ENCODE peak calls at places on chromosomes 5 and 9, in four cellular contexts. B, J, Z and O are unnamed samples.

GRCh38 chr5:17258429-17258828 is 41.0 kb downstream of the BASP1 start:
- DNase-seq in B (no peak), J (no peak), Z (no peak), O (no peak)

GRCh38 chr9:121776739-121777637 is 125.6 kb downstream of the DAB2IP start:
- DNase-seq in B (no peak), J (no peak), Z (no peak), O (no peak)

GRCh38 chr9:83447351-83447750 is 90.8 kb downstream of the FRMD3 start:
- DNase-seq in B (no peak), J (no peak), Z (no peak), O (no peak)

GRCh38 chr5:150034677-150035076 is 34.1 kb downstream of the HMGXB3 start:
- DNase-seq in B (no peak), J (no peak), Z (no peak), O (no peak)

GRCh38 chr5:1374680-1375055 is 29.8 kb upstream of the CLPTM1L start:
- DNase-seq in B (no peak), J (no peak), Z (peak), O (no peak)

GRCh38 chr5:112208699-112209615 is 210.1 kb downstream of the EPB41L4A start:
- DNase-seq in B (no peak), J (no peak), Z (no peak), O (no peak)

GRCh38 chr5:107269678-107270077 is 401.1 kb downstream of the EFNA5 start:
- DNase-seq in B (no peak), J (no peak), Z (no peak), O (no peak)

GRCh38 chr5:111223790-111224560 is at the start of gene CAMK4:
- DNase-seq in B (peak), J (peak), Z (peak), O (no peak)

GRCh38 chr9:113886471-113886870 is 10.4 kb downstream of the ZNF618 start:
- DNase-seq in B (no peak), J (no peak), Z (no peak), O (no peak)

GRCh38 chr9:91273853-91274552 is 87.7 kb downstream of the AUH start:
- DNase-seq in B (no peak), J (no peak), Z (no peak), O (no peak)

GRCh38 chr5:160477266-160477970 is 55.8 kb downstream of the PTTG1 start:
- DNase-seq in B (no peak), J (no peak), Z (no peak), O (no peak)

DNA sequence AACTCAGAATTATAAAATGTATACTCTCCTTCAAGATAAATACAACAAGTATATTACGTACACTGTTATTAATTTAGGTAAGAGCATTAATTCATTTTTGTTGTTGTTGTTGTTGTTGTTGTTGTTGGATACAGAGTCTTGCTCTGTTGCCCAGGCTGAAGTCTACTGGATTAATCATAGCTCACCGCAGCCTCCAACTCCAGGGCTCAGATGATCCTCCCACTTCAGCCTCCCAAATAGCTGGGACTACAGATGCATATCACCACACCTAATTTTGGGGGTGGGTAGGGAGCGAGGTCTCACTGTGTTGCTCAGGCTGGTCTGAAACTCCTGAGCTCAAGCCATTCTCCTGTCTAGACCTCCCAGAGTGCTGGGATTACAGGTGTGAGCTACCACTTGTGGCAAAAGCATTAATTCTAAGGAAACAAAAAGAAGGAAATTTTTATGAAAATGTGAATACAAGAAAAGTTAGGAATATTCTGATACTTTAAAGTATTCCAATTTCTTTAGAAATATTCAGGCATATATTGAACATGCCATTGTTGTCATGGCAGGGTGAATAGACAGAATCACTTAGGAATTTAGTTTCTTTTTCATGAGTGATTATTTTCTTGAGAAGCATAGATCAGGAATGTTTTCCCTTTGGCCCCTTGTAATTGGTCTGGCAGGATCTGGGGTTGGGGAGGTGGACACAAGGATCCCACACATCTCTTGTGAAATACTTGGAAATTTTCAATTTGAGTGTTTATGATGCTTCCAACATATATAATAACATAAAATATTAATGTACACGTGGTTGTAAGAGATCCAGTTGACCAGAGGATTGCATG is 263.7 kb downstream of the FANCC start:
- DNase-seq in B (no peak), J (no peak), Z (no peak), O (no peak)
- H3K27ac ChIP-seq in B (no peak), J (no peak), Z (peak), O (no peak)

DNA sequence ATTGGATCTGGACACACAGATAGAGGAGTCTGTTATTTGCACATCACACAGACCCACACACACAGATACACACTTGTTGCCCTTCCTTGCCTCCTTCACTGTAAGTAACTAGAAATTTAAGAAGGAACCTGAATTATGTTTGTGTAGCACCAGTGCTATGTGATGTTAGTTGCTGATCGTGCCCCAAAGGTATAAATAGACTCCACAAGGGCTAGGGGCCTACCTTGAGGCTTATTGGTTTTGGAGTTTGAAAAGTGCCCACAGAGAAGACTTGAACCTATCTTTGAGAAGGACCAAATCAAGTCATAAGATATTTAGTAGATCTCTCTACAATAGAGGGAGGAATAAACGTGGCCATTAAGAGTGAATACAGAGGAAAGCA is 8.8 kb upstream of the TGFBI start:
- DNase-seq in B (no peak), J (no peak), Z (no peak), O (no peak)
- H3K27ac ChIP-seq in B (no peak), J (no peak), Z (no peak), O (no peak)

GRCh38 chr9:128636556-128637530 is 19.8 kb downstream of the DYNC2I2 start:
- DNase-seq in B (no peak), J (no peak), Z (peak), O (no peak)
- H3K27ac ChIP-seq in B (no peak), J (no peak), Z (peak), O (peak)

GRCh38 chr5:130536726-130537125 is 628.3 kb downstream of the HINT1 start:
- DNase-seq in B (no peak), J (no peak), Z (no peak), O (no peak)
- H3K27ac ChIP-seq in B (no peak), J (no peak), Z (no peak), O (no peak)

GRCh38 chr5:74272019-74272775 is 368.3 kb downstream of the ENC1 start:
- DNase-seq in B (no peak), J (no peak), Z (no peak), O (no peak)
- H3K27ac ChIP-seq in B (no peak), J (no peak), Z (peak), O (no peak)